ENCODE peak calls at places on chromosomes 1 and 21, in five cellular contexts. B is HepG2, W is GM12878, S is A549, O is upper lobe of left lung. I is an unnamed sample.

GRCh38 chr1:174080819-174081218 is 58.7 kb upstream of the RC3H1 start:
- ATAC-seq in W (no peak), B (no peak), O (no peak), S (no peak), I (no peak)

GRCh38 chr1:216183427-216183826 is 239.8 kb downstream of the USH2A start:
- ATAC-seq in W (no peak), O (no peak), B (no peak), S (no peak), I (no peak)

GRCh38 chr1:37108596-37109188 is 74.4 kb upstream of the GRIK3 start:
- ATAC-seq in O (no peak), W (no peak), B (no peak), S (no peak), I (no peak)

GRCh38 chr1:244210884-244211558 is 159.9 kb downstream of the ZBTB18 start:
- ATAC-seq in B (peak; percentile 58), O (no peak), W (no peak), S (peak; percentile 36), I (peak; percentile 20)

GRCh38 chr1:169240449-169241242 is 127.0 kb downstream of the NME7 start:
- ATAC-seq in B (no peak), O (no peak), W (no peak), S (no peak), I (no peak)

GRCh38 chr1:67716800-67717199 is 31.8 kb downstream of the GADD45A start:
- ATAC-seq in O (no peak), W (no peak), S (no peak), B (no peak), I (no peak)

GRCh38 chr1:43978551-43979260 is at the start of gene B4GALT2:
- ATAC-seq in S (peak; percentile 15), O (no peak), W (no peak), B (peak; percentile 34), I (peak; percentile 35)

GRCh38 chr1:162003825-162004205 is 19.9 kb downstream of the OLFML2B start:
- ATAC-seq in B (no peak), W (no peak), S (no peak), O (no peak), I (peak; percentile 68)

GRCh38 chr1:157147906-157148717 is 9.9 kb upstream of the ETV3 start:
- ATAC-seq in B (no peak), S (no peak), W (peak; percentile 64), O (no peak), I (no peak)

GRCh38 chr1:183812686-183813569 is 8.0 kb downstream of the RGL1 start:
- ATAC-seq in W (no peak), S (peak; percentile 39), B (peak; percentile 90), O (no peak), I (no peak)

GRCh38 chr1:238324465-238324864 is 433.7 kb upstream of the ZP4 start:
- ATAC-seq in S (no peak), B (no peak), O (no peak), W (no peak), I (no peak)

GRCh38 chr1:245051349-245052221 is 103.2 kb upstream of the KIF26B start:
- ATAC-seq in B (no peak), S (no peak), W (no peak), O (peak; percentile 58), I (peak; percentile 47)

GRCh38 chr1:65486613-65487012 is 66.1 kb downstream of the LEPR start:
- ATAC-seq in B (no peak), O (no peak), W (no peak), S (no peak), I (no peak)

GRCh38 chr1:51421961-51422360 is 91.6 kb upstream of the TTC39A start:
- ATAC-seq in O (no peak), B (peak; percentile 52), W (peak; percentile 88), S (no peak), I (peak; percentile 53)

GRCh38 chr21:31554511-31555022 is 104.9 kb upstream of the SOD1 start:
- ATAC-seq in O (no peak), B (no peak), W (peak; percentile 52), S (no peak), I (no peak)

GRCh38 chr1:2438038-2438437 is 25.7 kb upstream of the PEX10 start:
- ATAC-seq in B (no peak), S (no peak), O (no peak), W (no peak), I (no peak)

GRCh38 chr1:149979245-149979971 is 31.1 kb downstream of the OTUD7B start:
- ATAC-seq in S (no peak), B (no peak), W (peak; percentile 83), O (no peak), I (no peak)

GRCh38 chr21:18155508-18156193 is 89.0 kb upstream of the CHODL start:
- ATAC-seq in S (no peak), W (no peak), O (no peak), B (no peak), I (no peak)

GRCh38 chr1:56315293-56315942 is 263.9 kb downstream of the PLPP3 start:
- ATAC-seq in S (no peak), B (no peak), O (no peak), W (no peak), I (no peak)

GRCh38 chr1:159798893-159799292 is 3.3 kb upstream of the FCRL6 start:
- ATAC-seq in W (peak; percentile 82), O (peak; percentile 79), S (peak; percentile 91), B (peak; percentile 93), I (peak; percentile 87)

GRCh38 chr1:29317063-29317915 is 81.0 kb downstream of the PTPRU start:
- ATAC-seq in O (no peak), B (no peak), W (no peak), S (no peak), I (no peak)

GRCh38 chr1:89211035-89211634 is 12.4 kb upstream of the GBP4 start:
- ATAC-seq in B (no peak), O (no peak), S (no peak), W (no peak), I (no peak)

GRCh38 chr1:153532161-153532560 is 3.6 kb downstream of the S100A6 start:
- ATAC-seq in O (no peak), B (no peak), W (no peak), S (no peak), I (no peak)

GRCh38 chr1:186634511-186634910 is 45.7 kb downstream of the PTGS2 start:
- ATAC-seq in O (no peak), B (no peak), W (no peak), S (no peak), I (no peak)

GRCh38 chr1:10866314-10867091 is 70.1 kb upstream of the CASZ1 start:
- ATAC-seq in O (no peak), W (peak; percentile 54), B (peak; percentile 39), S (peak; percentile 51), I (peak; percentile 31)

GRCh38 chr1:89995595-89996397 is 886 bp downstream of the ZNF326 start:
- ATAC-seq in O (no peak), B (peak; percentile 70), W (no peak), S (no peak), I (no peak)

GRCh38 chr1:196393742-196394141 is 214.5 kb downstream of the KCNT2 start:
- ATAC-seq in B (no peak), W (no peak), S (no peak), O (no peak), I (peak; percentile 43)

GRCh38 chr1:88774151-88774556 is 90.1 kb downstream of the PKN2 start:
- ATAC-seq in S (peak; percentile 89), W (no peak), O (no peak), B (no peak), I (no peak)

GRCh38 chr1:232533328-232533727 is 96.6 kb downstream of the SIPA1L2 start:
- ATAC-seq in W (no peak), B (no peak), O (no peak), S (no peak), I (no peak)

GRCh38 chr1:20921285-20921684 is 134.2 kb upstream of the HP1BP3 start:
- ATAC-seq in W (no peak), B (no peak), S (no peak), O (no peak), I (no peak)

GRCh38 chr1:203075249-203076030 is 10.4 kb downstream of the MYOG start:
- ATAC-seq in O (peak; percentile 19), B (no peak), S (no peak), W (no peak), I (no peak)

GRCh38 chr1:173914366-173914871 is 2.7 kb downstream of the SERPINC1 start:
- ATAC-seq in B (peak; percentile 19), W (peak; percentile 92), S (peak; percentile 85), O (no peak), I (no peak)

GRCh38 chr1:110243146-110243545 is 33.0 kb downstream of the KCNC4 start:
- ATAC-seq in O (no peak), W (peak; percentile 30), S (no peak), B (no peak), I (no peak)

GRCh38 chr1:215661033-215661432 is 93.9 kb downstream of the KCTD3 start:
- ATAC-seq in B (no peak), O (no peak), S (no peak), W (no peak), I (no peak)

GRCh38 chr1:14479865-14480264 is 118.6 kb upstream of the KAZN start:
- ATAC-seq in B (no peak), O (no peak), S (no peak), W (no peak), I (no peak)
- TF ChIP-seq EP300 in B (no peak), O (no peak), S (no peak), W (no peak), I (no peak)

GRCh38 chr21:41045534-41046268 is 122.3 kb upstream of the BACE2 start:
- ATAC-seq in S (no peak), O (peak; percentile 72), B (peak; percentile 91), W (no peak), I (no peak)
- TF ChIP-seq CTCF in S (no peak), O (peak; percentile 60), B (peak; percentile 41), W (no peak), I (no peak)

GRCh38 chr1:41315482-41315823 is 45.8 kb upstream of the FOXO6 start:
- ATAC-seq in B (no peak), W (no peak), O (no peak), S (no peak), I (no peak)
- TF ChIP-seq EP300 in B (no peak), W (no peak), O (no peak), S (no peak), I (no peak)

DNA sequence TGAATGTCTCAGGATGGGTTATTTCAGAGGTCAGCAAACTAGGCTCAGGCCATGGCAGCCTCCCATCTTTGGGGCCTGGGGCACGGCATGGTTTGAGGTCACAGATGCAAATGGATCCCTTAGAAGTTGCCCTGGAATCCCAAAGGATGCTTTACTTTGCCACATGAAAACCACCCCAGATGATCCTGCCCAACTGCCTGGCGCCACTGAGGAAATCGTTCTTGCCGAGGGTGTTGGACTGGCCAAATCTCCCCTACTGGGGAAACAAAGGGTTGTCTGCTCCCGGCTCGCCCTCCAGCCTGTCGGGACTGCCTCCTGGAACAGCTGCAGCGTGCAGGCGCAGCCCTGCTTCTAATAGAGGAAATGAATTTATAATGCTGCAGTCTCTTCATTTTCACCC is 173.0 kb upstream of the LMO4 start:
- ATAC-seq in S (no peak), O (no peak), B (no peak), W (no peak), I (no peak)
- TF ChIP-seq CTCF in S (no peak), O (no peak), B (no peak), W (no peak), I (no peak)

I was measured in gastroesophageal sphincter.